ENCODE peak calls at places on chromosomes 4 and X, in five cellular contexts. K is KG1, G is T-helper 17 cell, T is ascending aorta, P is testis. I is an unnamed sample.
A peak's percentile ranks its signal among the peaks of the same experiment; 100 is the strongest.

GRCh38 chrX:132119821-132120220 is 8.0 kb downstream of the FRMD7 start:
- DNase-seq in K (no peak), G (no peak), T (no peak), P (no peak), I (no peak)

GRCh38 chrX:1391707-1392375 is at the start of gene SLC25A6:
- DNase-seq in K (no peak), G (peak; percentile 100), T (peak; percentile 91), P (peak; percentile 98), I (peak; percentile 100)

GRCh38 chrX:119606508-119607389 is 525 bp upstream of the NKRF start:
- DNase-seq in K (peak; percentile 45), G (no peak), T (no peak), P (peak; percentile 14), I (no peak)

GRCh38 chrX:150365051-150365952 is 2.2 kb downstream of the MAMLD1 start:
- DNase-seq in K (peak; percentile 3), G (peak; percentile 44), T (no peak), P (peak; percentile 71), I (no peak)

GRCh38 chr4:30537462-30537861 is 182.7 kb upstream of the PCDH7 start:
- DNase-seq in K (no peak), G (no peak), T (no peak), P (no peak), I (no peak)

GRCh38 chr4:148854203-148854602 is 412.0 kb upstream of the NR3C2 start:
- DNase-seq in K (no peak), G (no peak), T (no peak), P (no peak), I (no peak)

GRCh38 chr4:142091691-142092182 is 455.4 kb downstream of the IL15 start:
- DNase-seq in K (no peak), G (no peak), T (no peak), P (peak; percentile 52), I (no peak)

GRCh38 chrX:3066555-3066954 is 25.3 kb downstream of the ARSF start:
- DNase-seq in K (no peak), G (no peak), T (no peak), P (peak; percentile 27), I (no peak)

GRCh38 chrX:109740076-109740809 is 7.2 kb upstream of the ACSL4 start:
- DNase-seq in K (no peak), G (no peak), T (no peak), P (no peak), I (no peak)

GRCh38 chr4:186669159-186669720 is 54.4 kb downstream of the FAT1 start:
- DNase-seq in K (no peak), G (no peak), T (no peak), P (no peak), I (no peak)

GRCh38 chr4:61152433-61152832 is 47.7 kb upstream of the ADGRL3 start:
- DNase-seq in K (no peak), G (no peak), T (no peak), P (no peak), I (no peak)

GRCh38 chrX:69501433-69501832 is 2.7 kb upstream of the NALF2 start:
- DNase-seq in K (no peak), G (no peak), T (no peak), P (peak; percentile 66), I (no peak)

GRCh38 chrX:16788477-16788876 is 2.2 kb downstream of the TXLNG start:
- DNase-seq in K (no peak), G (no peak), T (no peak), P (no peak), I (no peak)

GRCh38 chr4:110211007-110211769 is 12.8 kb upstream of the ELOVL6 start:
- DNase-seq in K (no peak), G (no peak), T (no peak), P (peak; percentile 22), I (no peak)

GRCh38 chrX:39636481-39636880 is 461.3 kb downstream of the BCOR start:
- DNase-seq in K (no peak), G (no peak), T (no peak), P (no peak), I (no peak)

GRCh38 chr4:48635980-48636379 is 144.1 kb downstream of the FRYL start:
- DNase-seq in K (no peak), G (no peak), T (no peak), P (no peak), I (no peak)

GRCh38 chrX:41384041-41384705 is 50.2 kb downstream of the DDX3X start:
- DNase-seq in K (no peak), G (peak; percentile 4), T (peak; percentile 34), P (peak; percentile 29), I (no peak)

GRCh38 chrX:17007134-17007768 is 60.8 kb downstream of the REPS2 start:
- DNase-seq in K (no peak), G (no peak), T (no peak), P (no peak), I (no peak)

GRCh38 chr4:41933997-41934812 is 1.0 kb upstream of the TMEM33 start:
- DNase-seq in K (no peak), G (no peak), T (no peak), P (peak; percentile 54), I (no peak)

GRCh38 chr4:146852365-146852764 is 93.3 kb downstream of the TTC29 start:
- DNase-seq in K (no peak), G (no peak), T (no peak), P (no peak), I (no peak)

GRCh38 chr4:176393306-176394013 is 73.7 kb downstream of the SPCS3 start:
- DNase-seq in K (no peak), G (no peak), T (no peak), P (no peak), I (no peak)

GRCh38 chrX:153792368-153792767 is 1.8 kb downstream of the IDH3G start:
- DNase-seq in K (no peak), G (no peak), T (no peak), P (no peak), I (no peak)

GRCh38 chrX:71618303-71618721 is at the start of gene CXCR3:
- DNase-seq in K (peak; percentile 9), G (no peak), T (no peak), P (no peak), I (no peak)

GRCh38 chr4:112898357-112899141 is 150.9 kb upstream of the ANK2 start:
- DNase-seq in K (no peak), G (no peak), T (no peak), P (no peak), I (no peak)

GRCh38 chr4:98447648-98448047 is 186.5 kb downstream of the RAP1GDS1 start:
- DNase-seq in K (no peak), G (no peak), T (no peak), P (no peak), I (no peak)

GRCh38 chrX:21943460-21944135 is 3.1 kb downstream of the SMS start:
- DNase-seq in K (no peak), G (no peak), T (no peak), P (no peak), I (no peak)

GRCh38 chr4:25908491-25908901 is 5.5 kb upstream of the SMIM20 start:
- DNase-seq in K (no peak), G (no peak), T (no peak), P (no peak), I (no peak)

GRCh38 chr4:89324671-89325070 is 17.1 kb upstream of the GPRIN3 start:
- DNase-seq in K (peak; percentile 57), G (no peak), T (no peak), P (peak; percentile 19), I (no peak)

GRCh38 chr4:4386736-4387392 is at the start of gene NSG1:
- DNase-seq in K (no peak), G (peak; percentile 44), T (no peak), P (peak; percentile 63), I (no peak)

GRCh38 chr4:4526401-4526800 is 15.4 kb downstream of the STX18 start:
- DNase-seq in K (no peak), G (no peak), T (no peak), P (no peak), I (no peak)

GRCh38 chr4:52019941-52020657 is at the start of gene LRRC66:
- DNase-seq in K (no peak), G (no peak), T (no peak), P (no peak), I (no peak)

GRCh38 chr4:77156912-77157858 is at the start of gene CCNG2:
- DNase-seq in K (peak; percentile 98), G (peak; percentile 23), T (peak; percentile 53), P (peak; percentile 93), I (peak; percentile 98)

GRCh38 chr4:151407466-151408379 is 1.3 kb upstream of the FHIP1A start:
- DNase-seq in K (no peak), G (peak; percentile 8), T (no peak), P (peak; percentile 17), I (no peak)

I was measured in esophagus muscularis mucosa.